ENCODE peak calls at places on chromosome 9, in six cellular contexts. One of them, this sample, is unnamed.
A peak's percentile ranks its signal among the peaks of the same experiment; 100 is the strongest.

GRCh38 chr9:114718801-114719221 is 36.8 kb upstream of the TEX48 start:
- DNase-seq in CD8-positive, alpha-beta T cell: peak; percentile 75
- DNase-seq in substantia nigra: no peak
- DNase-seq in HCT116: peak; percentile 88
- DNase-seq in CD8-positive, alpha-beta memory T cell: peak; percentile 69
- DNase-seq in stimulated activated CD8-positive, alpha-beta memory T cell treated with anti-CD3 and anti-CD28 coated beads, Interleukin-7, amount 100 ng/mL, for 24 hours: peak; percentile 73
- DNase-seq in this sample: no peak

GRCh38 chr9:118992813-118993747 is 376.2 kb downstream of the BRINP1 start:
- DNase-seq in CD8-positive, alpha-beta T cell: no peak
- DNase-seq in substantia nigra: no peak
- DNase-seq in HCT116: no peak
- DNase-seq in CD8-positive, alpha-beta memory T cell: no peak
- DNase-seq in stimulated activated CD8-positive, alpha-beta memory T cell treated with anti-CD3 and anti-CD28 coated beads, Interleukin-7, amount 100 ng/mL, for 24 hours: no peak
- DNase-seq in this sample: no peak

GRCh38 chr9:94772654-94773303 is 46.3 kb downstream of the AOPEP start:
- DNase-seq in CD8-positive, alpha-beta T cell: no peak
- DNase-seq in substantia nigra: no peak
- DNase-seq in HCT116: no peak
- DNase-seq in CD8-positive, alpha-beta memory T cell: no peak
- DNase-seq in stimulated activated CD8-positive, alpha-beta memory T cell treated with anti-CD3 and anti-CD28 coated beads, Interleukin-7, amount 100 ng/mL, for 24 hours: no peak
- DNase-seq in this sample: no peak

GRCh38 chr9:99430301-99430700 is 208.2 kb downstream of the SEC61B start:
- DNase-seq in CD8-positive, alpha-beta T cell: no peak
- DNase-seq in substantia nigra: no peak
- DNase-seq in HCT116: no peak
- DNase-seq in CD8-positive, alpha-beta memory T cell: no peak
- DNase-seq in stimulated activated CD8-positive, alpha-beta memory T cell treated with anti-CD3 and anti-CD28 coated beads, Interleukin-7, amount 100 ng/mL, for 24 hours: no peak
- DNase-seq in this sample: no peak

GRCh38 chr9:33818167-33818831 is 1.3 kb downstream of the UBE2R2 start:
- DNase-seq in CD8-positive, alpha-beta T cell: peak; percentile 37
- DNase-seq in substantia nigra: no peak
- DNase-seq in HCT116: no peak
- DNase-seq in CD8-positive, alpha-beta memory T cell: no peak
- DNase-seq in stimulated activated CD8-positive, alpha-beta memory T cell treated with anti-CD3 and anti-CD28 coated beads, Interleukin-7, amount 100 ng/mL, for 24 hours: no peak
- DNase-seq in this sample: no peak

GRCh38 chr9:125460883-125461475 is 199.4 kb downstream of the GAPVD1 start:
- DNase-seq in CD8-positive, alpha-beta T cell: no peak
- DNase-seq in substantia nigra: no peak
- DNase-seq in HCT116: no peak
- DNase-seq in CD8-positive, alpha-beta memory T cell: no peak
- DNase-seq in stimulated activated CD8-positive, alpha-beta memory T cell treated with anti-CD3 and anti-CD28 coated beads, Interleukin-7, amount 100 ng/mL, for 24 hours: no peak
- DNase-seq in this sample: peak; percentile 80

GRCh38 chr9:99778308-99778707 is 43.4 kb upstream of the NR4A3 start:
- DNase-seq in CD8-positive, alpha-beta T cell: no peak
- DNase-seq in substantia nigra: no peak
- DNase-seq in HCT116: peak; percentile 49
- DNase-seq in CD8-positive, alpha-beta memory T cell: no peak
- DNase-seq in stimulated activated CD8-positive, alpha-beta memory T cell treated with anti-CD3 and anti-CD28 coated beads, Interleukin-7, amount 100 ng/mL, for 24 hours: no peak
- DNase-seq in this sample: peak; percentile 56

GRCh38 chr9:136665704-136666363 is 3.1 kb downstream of the EGFL7 start:
- DNase-seq in CD8-positive, alpha-beta T cell: no peak
- DNase-seq in substantia nigra: no peak
- DNase-seq in HCT116: no peak
- DNase-seq in CD8-positive, alpha-beta memory T cell: no peak
- DNase-seq in stimulated activated CD8-positive, alpha-beta memory T cell treated with anti-CD3 and anti-CD28 coated beads, Interleukin-7, amount 100 ng/mL, for 24 hours: no peak
- DNase-seq in this sample: no peak

GRCh38 chr9:72753261-72753893 is 199.5 kb downstream of the ALDH1A1 start:
- DNase-seq in CD8-positive, alpha-beta T cell: no peak
- DNase-seq in substantia nigra: no peak
- DNase-seq in HCT116: no peak
- DNase-seq in CD8-positive, alpha-beta memory T cell: no peak
- DNase-seq in stimulated activated CD8-positive, alpha-beta memory T cell treated with anti-CD3 and anti-CD28 coated beads, Interleukin-7, amount 100 ng/mL, for 24 hours: no peak
- DNase-seq in this sample: peak; percentile 37

GRCh38 chr9:109557481-109557880 is 59.4 kb upstream of the PTPN3 start:
- DNase-seq in CD8-positive, alpha-beta T cell: no peak
- DNase-seq in substantia nigra: no peak
- DNase-seq in HCT116: no peak
- DNase-seq in CD8-positive, alpha-beta memory T cell: no peak
- DNase-seq in stimulated activated CD8-positive, alpha-beta memory T cell treated with anti-CD3 and anti-CD28 coated beads, Interleukin-7, amount 100 ng/mL, for 24 hours: no peak
- DNase-seq in this sample: no peak

GRCh38 chr9:131583836-131584555 is 38.7 kb downstream of the PRRT1B start:
- DNase-seq in CD8-positive, alpha-beta T cell: no peak
- DNase-seq in substantia nigra: no peak
- DNase-seq in HCT116: no peak
- DNase-seq in CD8-positive, alpha-beta memory T cell: no peak
- DNase-seq in stimulated activated CD8-positive, alpha-beta memory T cell treated with anti-CD3 and anti-CD28 coated beads, Interleukin-7, amount 100 ng/mL, for 24 hours: no peak
- DNase-seq in this sample: no peak

GRCh38 chr9:113219186-113219936 is 1.7 kb downstream of the FKBP15 start:
- DNase-seq in CD8-positive, alpha-beta T cell: no peak
- DNase-seq in substantia nigra: no peak
- DNase-seq in HCT116: no peak
- DNase-seq in CD8-positive, alpha-beta memory T cell: no peak
- DNase-seq in stimulated activated CD8-positive, alpha-beta memory T cell treated with anti-CD3 and anti-CD28 coated beads, Interleukin-7, amount 100 ng/mL, for 24 hours: no peak
- DNase-seq in this sample: no peak

GRCh38 chr9:70046274-70047070 is 2.8 kb downstream of the MAMDC2 start:
- DNase-seq in CD8-positive, alpha-beta T cell: no peak
- DNase-seq in substantia nigra: no peak
- DNase-seq in HCT116: no peak
- DNase-seq in CD8-positive, alpha-beta memory T cell: no peak
- DNase-seq in stimulated activated CD8-positive, alpha-beta memory T cell treated with anti-CD3 and anti-CD28 coated beads, Interleukin-7, amount 100 ng/mL, for 24 hours: no peak
- DNase-seq in this sample: peak; percentile 40

GRCh38 chr9:6024035-6024554 is 8.7 kb upstream of the RANBP6 start:
- DNase-seq in CD8-positive, alpha-beta T cell: no peak
- DNase-seq in substantia nigra: no peak
- DNase-seq in HCT116: peak; percentile 66
- DNase-seq in CD8-positive, alpha-beta memory T cell: peak; percentile 27
- DNase-seq in stimulated activated CD8-positive, alpha-beta memory T cell treated with anti-CD3 and anti-CD28 coated beads, Interleukin-7, amount 100 ng/mL, for 24 hours: no peak
- DNase-seq in this sample: no peak

GRCh38 chr9:23044549-23044948 is 597.9 kb downstream of the DMRTA1 start:
- DNase-seq in CD8-positive, alpha-beta T cell: no peak
- DNase-seq in substantia nigra: no peak
- DNase-seq in HCT116: no peak
- DNase-seq in CD8-positive, alpha-beta memory T cell: no peak
- DNase-seq in stimulated activated CD8-positive, alpha-beta memory T cell treated with anti-CD3 and anti-CD28 coated beads, Interleukin-7, amount 100 ng/mL, for 24 hours: no peak
- DNase-seq in this sample: no peak

GRCh38 chr9:124013263-124014211 is 2.0 kb downstream of the LHX2 start:
- DNase-seq in CD8-positive, alpha-beta T cell: no peak
- DNase-seq in substantia nigra: no peak
- DNase-seq in HCT116: no peak
- DNase-seq in CD8-positive, alpha-beta memory T cell: no peak
- DNase-seq in stimulated activated CD8-positive, alpha-beta memory T cell treated with anti-CD3 and anti-CD28 coated beads, Interleukin-7, amount 100 ng/mL, for 24 hours: no peak
- DNase-seq in this sample: no peak

GRCh38 chr9:133424187-133424586 is 2.0 kb downstream of the ADAMTS13 start:
- DNase-seq in CD8-positive, alpha-beta T cell: no peak
- DNase-seq in substantia nigra: no peak
- DNase-seq in HCT116: no peak
- DNase-seq in CD8-positive, alpha-beta memory T cell: no peak
- DNase-seq in stimulated activated CD8-positive, alpha-beta memory T cell treated with anti-CD3 and anti-CD28 coated beads, Interleukin-7, amount 100 ng/mL, for 24 hours: no peak
- DNase-seq in this sample: no peak

GRCh38 chr9:16106211-16106610 is 553.4 kb downstream of the CCDC171 start:
- DNase-seq in CD8-positive, alpha-beta T cell: no peak
- DNase-seq in substantia nigra: no peak
- DNase-seq in HCT116: no peak
- DNase-seq in CD8-positive, alpha-beta memory T cell: no peak
- DNase-seq in stimulated activated CD8-positive, alpha-beta memory T cell treated with anti-CD3 and anti-CD28 coated beads, Interleukin-7, amount 100 ng/mL, for 24 hours: no peak
- DNase-seq in this sample: no peak

GRCh38 chr9:126301985-126302603 is 24.5 kb upstream of the MVB12B start:
- DNase-seq in CD8-positive, alpha-beta T cell: peak; percentile 67
- DNase-seq in substantia nigra: no peak
- DNase-seq in HCT116: peak; percentile 65
- DNase-seq in CD8-positive, alpha-beta memory T cell: peak; percentile 46
- DNase-seq in stimulated activated CD8-positive, alpha-beta memory T cell treated with anti-CD3 and anti-CD28 coated beads, Interleukin-7, amount 100 ng/mL, for 24 hours: no peak
- DNase-seq in this sample: peak; percentile 81

GRCh38 chr9:136854842-136855460 is 2.8 kb downstream of the MAMDC4 start:
- DNase-seq in CD8-positive, alpha-beta T cell: no peak
- DNase-seq in substantia nigra: no peak
- DNase-seq in HCT116: no peak
- DNase-seq in CD8-positive, alpha-beta memory T cell: no peak
- DNase-seq in stimulated activated CD8-positive, alpha-beta memory T cell treated with anti-CD3 and anti-CD28 coated beads, Interleukin-7, amount 100 ng/mL, for 24 hours: no peak
- DNase-seq in this sample: no peak

GRCh38 chr9:80796662-80797426 is 892.5 kb downstream of the TLE1 start:
- DNase-seq in CD8-positive, alpha-beta T cell: no peak
- DNase-seq in substantia nigra: no peak
- DNase-seq in HCT116: no peak
- DNase-seq in CD8-positive, alpha-beta memory T cell: no peak
- DNase-seq in stimulated activated CD8-positive, alpha-beta memory T cell treated with anti-CD3 and anti-CD28 coated beads, Interleukin-7, amount 100 ng/mL, for 24 hours: no peak
- DNase-seq in this sample: no peak

GRCh38 chr9:38619556-38620447 is 594 bp downstream of the ANKRD18A start:
- DNase-seq in CD8-positive, alpha-beta T cell: no peak
- DNase-seq in substantia nigra: no peak
- DNase-seq in HCT116: no peak
- DNase-seq in CD8-positive, alpha-beta memory T cell: peak; percentile 2
- DNase-seq in stimulated activated CD8-positive, alpha-beta memory T cell treated with anti-CD3 and anti-CD28 coated beads, Interleukin-7, amount 100 ng/mL, for 24 hours: no peak
- DNase-seq in this sample: no peak

GRCh38 chr9:126347911-126348760 is 21.5 kb downstream of the MVB12B start:
- DNase-seq in CD8-positive, alpha-beta T cell: no peak
- DNase-seq in substantia nigra: no peak
- DNase-seq in HCT116: no peak
- DNase-seq in CD8-positive, alpha-beta memory T cell: no peak
- DNase-seq in stimulated activated CD8-positive, alpha-beta memory T cell treated with anti-CD3 and anti-CD28 coated beads, Interleukin-7, amount 100 ng/mL, for 24 hours: no peak
- DNase-seq in this sample: no peak

GRCh38 chr9:110214090-110214489 is 6.1 kb upstream of the C9orf152 start:
- DNase-seq in CD8-positive, alpha-beta T cell: no peak
- DNase-seq in substantia nigra: no peak
- DNase-seq in HCT116: no peak
- DNase-seq in CD8-positive, alpha-beta memory T cell: no peak
- DNase-seq in stimulated activated CD8-positive, alpha-beta memory T cell treated with anti-CD3 and anti-CD28 coated beads, Interleukin-7, amount 100 ng/mL, for 24 hours: no peak
- DNase-seq in this sample: no peak

GRCh38 chr9:18390393-18390792 is 83.6 kb upstream of the ADAMTSL1 start:
- DNase-seq in CD8-positive, alpha-beta T cell: no peak
- DNase-seq in substantia nigra: no peak
- DNase-seq in HCT116: no peak
- DNase-seq in CD8-positive, alpha-beta memory T cell: no peak
- DNase-seq in stimulated activated CD8-positive, alpha-beta memory T cell treated with anti-CD3 and anti-CD28 coated beads, Interleukin-7, amount 100 ng/mL, for 24 hours: no peak
- DNase-seq in this sample: no peak

GRCh38 chr9:12464910-12465512 is 228.2 kb upstream of the TYRP1 start:
- DNase-seq in CD8-positive, alpha-beta T cell: no peak
- DNase-seq in substantia nigra: no peak
- DNase-seq in HCT116: no peak
- DNase-seq in CD8-positive, alpha-beta memory T cell: no peak
- DNase-seq in stimulated activated CD8-positive, alpha-beta memory T cell treated with anti-CD3 and anti-CD28 coated beads, Interleukin-7, amount 100 ng/mL, for 24 hours: no peak
- DNase-seq in this sample: peak; percentile 5